ENCODE peak calls at places on chromosomes 1 and 21, in seven cellular contexts. S is tibial nerve, V is ovary, W is A549, I is sigmoid colon, Q is K562, J is stomach. F is an unnamed sample.

GRCh38 chr21:36471254-36471723 is 8.6 kb downstream of the CLDN14 start:
- DNase-seq in S (no peak), V (no peak), W (peak), I (no peak), Q (no peak), J (no peak), F (no peak)

GRCh38 chr21:31879251-31879650 is 6.4 kb downstream of the HUNK start:
- DNase-seq in S (no peak), V (no peak), W (no peak), I (no peak), Q (no peak), J (no peak), F (no peak)

GRCh38 chr21:46155514-46156377 is at the start of gene FTCD:
- DNase-seq in S (peak), V (peak), W (no peak), I (peak), Q (no peak), J (peak), F (no peak)

GRCh38 chr21:46189213-46189958 is 5.1 kb upstream of the SPATC1L start:
- DNase-seq in S (no peak), V (peak), W (no peak), I (peak), Q (peak), J (no peak), F (peak)

GRCh38 chr1:158833269-158833668 is 2.1 kb downstream of the MNDA start:
- DNase-seq in S (no peak), V (no peak), W (no peak), I (no peak), Q (no peak), J (no peak), F (no peak)

GRCh38 chr1:42179900-42180329 is 15.4 kb upstream of the GUCA2A start:
- DNase-seq in S (no peak), V (no peak), W (no peak), I (no peak), Q (no peak), J (no peak), F (no peak)

GRCh38 chr1:162171078-162171477 is 101.6 kb downstream of the NOS1AP start:
- DNase-seq in S (peak), V (no peak), W (no peak), I (no peak), Q (no peak), J (no peak), F (no peak)

GRCh38 chr1:74835046-74835445 is 102.1 kb downstream of the TYW3 start:
- DNase-seq in S (no peak), V (no peak), W (no peak), I (no peak), Q (no peak), J (no peak), F (no peak)

GRCh38 chr1:116910379-116911165 is 856 bp downstream of the PTGFRN start:
- DNase-seq in S (peak), V (peak), W (peak), I (peak), Q (peak), J (peak), F (no peak)

GRCh38 chr21:34521561-34521960 is 9.6 kb upstream of the KCNE1 start:
- DNase-seq in S (no peak), V (no peak), W (no peak), I (no peak), Q (no peak), J (no peak), F (no peak)

GRCh38 chr1:91795601-91796389 is 90.2 kb downstream of the TGFBR3 start:
- DNase-seq in S (no peak), V (no peak), W (no peak), I (no peak), Q (no peak), J (no peak), F (no peak)
- TF ChIP-seq POLR2A in S (no peak), V (no peak), W (no peak), I (no peak), Q (no peak), J (no peak), F (no peak)

DNA sequence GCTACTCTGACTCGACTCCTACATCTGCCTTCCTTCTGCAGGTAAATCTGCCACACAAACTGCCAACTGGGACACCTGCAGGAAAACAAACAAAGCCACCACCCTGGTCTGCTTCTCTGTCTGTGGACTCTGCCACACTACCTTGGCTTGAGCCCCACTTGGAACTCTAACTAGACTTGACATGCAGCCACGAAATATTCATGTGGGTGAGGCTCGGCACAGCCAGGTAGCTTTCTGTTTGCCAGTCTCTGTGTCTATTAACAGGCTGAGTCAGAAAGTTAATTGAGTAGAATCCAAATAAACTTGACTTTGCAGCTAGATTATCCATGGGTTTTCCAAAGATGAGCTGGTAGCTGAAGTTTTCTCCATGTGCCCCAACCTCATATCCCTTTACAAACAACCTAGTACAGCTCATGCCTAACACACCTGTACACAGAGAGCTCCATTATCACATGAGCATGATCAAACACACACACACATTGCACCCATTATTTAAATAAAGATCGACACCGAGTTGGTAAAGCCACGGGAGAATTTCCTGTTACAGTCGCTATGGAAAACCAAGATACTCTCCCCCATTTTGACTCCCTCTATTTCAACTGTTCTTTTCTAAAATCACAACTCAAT is 811 bp downstream of the C1orf116 start:
- DNase-seq in S (no peak), V (no peak), W (no peak), I (no peak), Q (no peak), J (peak), F (no peak)
- TF ChIP-seq EP300 in S (no peak), V (no peak), W (no peak), I (no peak), Q (no peak), J (no peak), F (no peak)

GRCh38 chr1:119184972-119185371 is 44.5 kb upstream of the WARS2 start:
- DNase-seq in S (no peak), V (no peak), W (no peak), I (no peak), Q (no peak), J (no peak), F (no peak)

GRCh38 chr1:119186471-119186870 is 46.0 kb upstream of the WARS2 start:
- DNase-seq in S (no peak), V (no peak), W (no peak), I (no peak), Q (no peak), J (no peak), F (no peak)

GRCh38 chr1:119188926-119189325 is 48.5 kb upstream of the WARS2 start:
- DNase-seq in S (no peak), V (no peak), W (no peak), I (no peak), Q (no peak), J (no peak), F (no peak)

GRCh38 chr1:119187416-119187815 is 47.0 kb upstream of the WARS2 start:
- DNase-seq in S (no peak), V (no peak), W (no peak), I (no peak), Q (no peak), J (no peak), F (no peak)
- H3K27ac ChIP-seq in S (no peak), V (no peak), W (no peak), I (no peak), Q (no peak), J (no peak), F (no peak)

DNA sequence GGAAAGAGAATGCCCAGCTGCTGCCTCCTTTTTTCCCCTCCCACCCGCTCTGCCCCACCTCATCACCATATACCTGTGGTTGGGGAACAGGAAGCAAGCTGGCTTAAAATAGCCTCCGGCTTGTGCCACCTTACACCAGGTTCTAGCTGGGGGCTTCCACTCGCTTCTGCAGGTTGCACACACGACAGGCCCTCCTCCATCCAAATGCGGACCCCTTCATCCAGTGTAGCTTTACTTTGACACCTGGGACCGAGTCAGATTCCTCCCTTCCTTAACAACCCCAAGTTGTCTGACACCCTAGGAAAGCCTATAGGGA is 14.6 kb downstream of the BLACAT1 start:
- DNase-seq in S (no peak), V (no peak), W (no peak), I (no peak), Q (no peak), J (no peak), F (no peak)
- TF ChIP-seq POLR2A in S (no peak), V (no peak), W (no peak), I (no peak), Q (no peak), J (no peak), F (no peak)

GRCh38 chr1:12618661-12619395 is 818 bp upstream of the DHRS3 start:
- DNase-seq in S (peak), V (peak), W (peak), I (peak), Q (peak), J (peak), F (peak)
- TF ChIP-seq EP300 in S (peak), V (no peak), W (peak), I (no peak), Q (peak), J (no peak), F (no peak)

GRCh38 chr1:95022527-95022926 is 50.2 kb downstream of the ALG14 start:
- DNase-seq in S (no peak), V (no peak), W (no peak), I (no peak), Q (no peak), J (no peak), F (no peak)

GRCh38 chr1:95021794-95022193 is 51.0 kb downstream of the ALG14 start:
- DNase-seq in S (no peak), V (no peak), W (no peak), I (peak), Q (no peak), J (no peak), F (peak)

GRCh38 chr1:95021085-95021484 is 51.7 kb downstream of the ALG14 start:
- DNase-seq in S (no peak), V (no peak), W (no peak), I (no peak), Q (no peak), J (no peak), F (peak)

GRCh38 chr1:95027046-95027445 is 45.7 kb downstream of the ALG14 start:
- DNase-seq in S (no peak), V (no peak), W (no peak), I (no peak), Q (no peak), J (no peak), F (peak)

GRCh38 chr1:95023399-95024050 is 49.2 kb downstream of the ALG14 start:
- DNase-seq in S (no peak), V (no peak), W (no peak), I (no peak), Q (no peak), J (no peak), F (peak)
- H3K27ac ChIP-seq in S (peak), V (peak), W (no peak), I (peak), Q (no peak), J (peak), F (peak)

DNA sequence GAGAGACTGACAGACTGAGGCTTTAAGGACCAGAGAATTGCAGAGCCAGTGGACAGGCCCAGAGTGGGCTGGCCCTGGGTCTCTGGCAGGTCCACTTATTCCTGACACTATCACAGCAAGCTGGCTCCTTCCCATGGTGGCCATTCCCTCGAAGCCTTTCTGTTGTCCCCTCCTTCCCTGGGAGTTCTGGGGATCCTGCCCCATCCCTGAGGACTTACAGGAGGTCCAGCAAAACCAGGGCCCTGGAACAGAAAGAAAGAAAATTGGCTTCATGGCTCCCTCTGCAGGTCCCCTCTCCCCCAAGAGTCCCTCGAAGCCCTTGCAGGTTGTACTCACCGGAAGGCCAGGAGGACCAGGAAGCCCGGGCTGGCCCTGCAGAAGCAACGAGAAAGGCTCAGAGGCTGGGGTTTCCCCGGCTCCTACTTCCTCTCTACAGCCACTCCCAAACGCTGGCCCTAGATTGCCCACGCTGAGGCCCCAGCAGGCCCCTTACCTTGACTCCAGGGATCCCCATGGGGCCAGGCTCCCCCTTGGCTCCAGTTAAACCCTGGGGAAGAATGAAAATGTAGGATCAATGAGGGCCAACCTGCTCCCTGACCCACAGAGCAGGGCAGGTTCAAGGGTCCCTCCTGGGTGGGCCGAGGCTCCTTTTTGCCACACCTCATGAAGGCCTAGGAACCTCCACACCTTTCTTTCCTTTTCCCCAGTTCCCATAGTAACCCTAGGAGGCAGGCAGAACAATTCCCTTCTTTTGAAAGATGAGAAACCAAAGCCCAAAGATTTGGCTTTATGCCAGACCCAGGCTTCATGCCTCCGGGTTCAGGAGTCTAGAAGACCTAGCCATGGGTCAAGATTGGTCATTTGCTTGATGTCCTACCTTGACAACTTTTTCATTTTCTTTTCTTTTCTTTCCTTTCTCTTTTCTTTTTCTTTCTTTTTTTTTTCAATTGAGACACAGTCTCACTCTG is 4.6 kb downstream of the COL9A2 start:
- DNase-seq in S (no peak), V (peak), W (no peak), I (no peak), Q (peak), J (peak), F (no peak)
- TF ChIP-seq POLR2A in S (no peak), V (no peak), W (no peak), I (no peak), Q (no peak), J (no peak), F (no peak)

DNA sequence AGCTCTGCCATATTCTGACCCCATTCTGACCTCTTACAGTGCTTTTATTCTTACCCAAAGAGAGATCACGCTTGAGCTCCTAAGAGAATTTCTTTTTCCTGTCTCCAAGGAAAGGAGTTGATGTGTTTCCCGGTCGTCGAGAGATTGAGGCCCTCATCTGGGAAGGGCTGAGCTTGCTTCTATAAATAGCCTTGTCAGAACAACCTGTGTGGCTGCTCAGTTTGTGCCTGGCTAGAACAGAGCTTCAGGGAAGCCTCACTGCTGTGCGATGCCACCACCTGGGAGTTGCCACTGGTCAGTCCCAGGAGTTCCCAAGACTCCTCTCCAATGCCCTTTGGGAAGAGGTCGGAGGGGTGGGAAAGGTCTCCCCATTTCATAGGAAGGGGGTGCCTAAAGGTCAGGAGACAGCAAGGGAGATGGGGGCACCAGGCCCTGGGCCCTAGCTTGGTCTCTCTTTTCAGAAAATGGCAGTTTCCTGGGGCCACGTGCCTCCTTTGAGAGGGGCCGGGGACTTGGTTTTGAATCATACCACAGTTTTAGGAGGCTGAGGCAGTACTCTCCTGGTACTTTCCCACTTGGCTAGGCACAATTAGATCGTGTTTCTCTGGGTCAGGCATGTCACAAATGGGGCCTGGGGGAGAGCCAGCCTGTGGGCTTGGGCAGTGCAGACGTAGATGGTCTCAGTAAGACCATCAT is 52.1 kb downstream of the EIF2D start:
- DNase-seq in S (no peak), V (no peak), W (no peak), I (no peak), Q (peak), J (peak), F (no peak)
- TF ChIP-seq EP300 in S (no peak), V (no peak), W (no peak), I (no peak), Q (no peak), J (no peak), F (peak)

F was measured in esophagus muscularis mucosa.